ENCODE peak calls at places on chromosomes 11 and 22, in seven cellular contexts. N is head of caudate nucleus, J is iPS DF 19.7, F is neuronal stem cell, T is mesendoderm, X is AG09309, M is GM23248. U is an unnamed sample.

GRCh38 chr11:128488471-128488870 is 98.9 kb downstream of the ETS1 start:
- DNase-seq in F (no peak), M (peak; percentile 97), X (peak; percentile 91), T (no peak), N (no peak), J (no peak), U (peak; percentile 76)

GRCh38 chr11:77151804-77152513 is 23.9 kb downstream of the MYO7A start:
- DNase-seq in J (no peak), F (no peak), T (no peak), N (no peak), X (no peak), M (no peak), U (no peak)

GRCh38 chr11:62922653-62923371 is 1.6 kb upstream of the CHRM1 start:
- DNase-seq in T (peak; percentile 40), F (no peak), N (peak; percentile 77), J (no peak), X (no peak), M (peak; percentile 68), U (no peak)

GRCh38 chr11:119172513-119172912 is 4.0 kb downstream of the NLRX1 start:
- DNase-seq in F (no peak), X (no peak), J (no peak), T (peak; percentile 23), N (no peak), M (no peak), U (no peak)

GRCh38 chr22:49789289-49790141 is 38.2 kb downstream of the BRD1 start:
- DNase-seq in X (no peak), N (no peak), M (peak; percentile 67), F (no peak), J (no peak), T (peak; percentile 12), U (no peak)

GRCh38 chr22:24994070-24994763 is 41.7 kb downstream of the KIAA1671 start:
- DNase-seq in F (no peak), M (peak; percentile 88), T (peak; percentile 75), N (no peak), J (no peak), X (no peak), U (no peak)

GRCh38 chr11:71268706-71269321 is 16.4 kb upstream of the SHANK2 start:
- DNase-seq in N (no peak), J (no peak), M (no peak), T (no peak), X (no peak), F (no peak), U (no peak)

GRCh38 chr11:13427440-13427839 is 35.6 kb downstream of the BTBD10 start:
- DNase-seq in F (no peak), M (no peak), T (no peak), J (no peak), X (no peak), N (no peak), U (no peak)

GRCh38 chr11:32318071-32318815 is 117.1 kb downstream of the WT1 start:
- DNase-seq in T (no peak), J (no peak), X (no peak), F (no peak), M (no peak), N (peak; percentile 67), U (no peak)

GRCh38 chr11:27555264-27555663 is 48.7 kb upstream of the LIN7C start:
- DNase-seq in X (no peak), J (no peak), T (no peak), F (no peak), N (no peak), M (no peak), U (no peak)

GRCh38 chr11:69372589-69373250 is 78.8 kb downstream of the MYEOV start:
- DNase-seq in T (no peak), M (no peak), J (no peak), X (no peak), N (no peak), F (no peak), U (no peak)

GRCh38 chr11:70595452-70595851 is 197.1 kb downstream of the CTTN start:
- DNase-seq in M (no peak), T (no peak), X (no peak), J (no peak), F (no peak), N (no peak), U (no peak)

GRCh38 chr11:19560156-19560555 is 152.5 kb upstream of the NAV2 start:
- DNase-seq in J (no peak), X (no peak), F (no peak), M (no peak), T (peak; percentile 78), N (no peak), U (no peak)

GRCh38 chr11:20367313-20367948 is 3.9 kb downstream of the HTATIP2 start:
- DNase-seq in J (no peak), T (peak; percentile 46), N (peak; percentile 87), M (peak; percentile 93), F (no peak), X (peak; percentile 62), U (peak; percentile 93)

GRCh38 chr22:26894766-26895485 is 237.5 kb downstream of the MIAT start:
- DNase-seq in F (no peak), T (no peak), J (no peak), M (peak; percentile 95), N (no peak), X (peak; percentile 84), U (peak; percentile 91)

GRCh38 chr22:43159484-43160178 is 8.3 kb downstream of the TSPO start:
- DNase-seq in T (peak; percentile 31), J (no peak), F (no peak), N (no peak), M (peak; percentile 52), X (no peak), U (no peak)

GRCh38 chr11:134469627-134470026 is 57.6 kb upstream of the B3GAT1 start:
- DNase-seq in X (no peak), F (no peak), N (no peak), J (no peak), T (peak; percentile 49), M (no peak), U (no peak)

GRCh38 chr11:14259870-14260269 is 99.1 kb downstream of the RRAS2 start:
- DNase-seq in M (no peak), J (no peak), T (no peak), N (no peak), X (no peak), F (no peak), U (no peak)

GRCh38 chr22:29994027-29994715 is 86.1 kb upstream of the HORMAD2 start:
- DNase-seq in M (peak; percentile 86), J (no peak), T (no peak), F (no peak), N (no peak), X (no peak), U (peak; percentile 79)

GRCh38 chr11:79939111-79939510 is 498.3 kb upstream of the TENM4 start:
- DNase-seq in N (no peak), T (no peak), F (no peak), M (no peak), J (no peak), X (no peak), U (no peak)

GRCh38 chr22:20060700-20061480 is 19.2 kb upstream of the DGCR8 start:
- DNase-seq in F (no peak), M (no peak), N (no peak), J (no peak), T (no peak), X (no peak), U (no peak)

GRCh38 chr11:28169816-28170215 is 61.6 kb downstream of the METTL15 start:
- DNase-seq in M (peak; percentile 42), N (no peak), J (no peak), X (no peak), T (no peak), F (no peak), U (peak; percentile 55)

GRCh38 chr11:67268036-67268683 is 1.9 kb downstream of the GRK2 start:
- DNase-seq in J (no peak), M (no peak), T (no peak), N (no peak), X (no peak), F (no peak), U (no peak)

GRCh38 chr11:131064373-131064991 is 148.2 kb upstream of the SNX19 start:
- DNase-seq in X (peak; percentile 23), M (peak; percentile 75), F (peak; percentile 77), T (peak; percentile 90), N (peak; percentile 82), J (peak; percentile 80), U (peak; percentile 52)

U was measured in brain microvascular endothelial cell.